ENCODE peak calls at places on chromosomes 3 and 15, in eight cellular contexts. S is nephron progenitor cell; P is CD8-positive, alpha-beta T cell; H is stimulated activated CD8-positive, alpha-beta memory T cell treated with anti-CD3 and anti-CD28 coated beads, Interleukin-4, amount 100 ng/mL, for 24 hours; F is Daoy; R is NCI-H774; T is stimulated activated naive CD8-positive, alpha-beta T cell treated with anti-CD3 and anti-CD28 coated beads, Interleukin-15, amount 100 ng/mL, for 72 hours; A is iPS-NIHi11. U is an unnamed sample.

GRCh38 chr15:71295242-71296031 is 180.2 kb downstream of the THSD4 start:
- DNase-seq in S (no peak), P (no peak), H (no peak), F (peak; percentile 96), R (no peak), T (no peak), A (no peak), U (no peak)

GRCh38 chr15:93826798-93827197 is 404.6 kb upstream of the MCTP2 start:
- DNase-seq in S (no peak), P (no peak), H (no peak), F (no peak), R (no peak), T (no peak), A (no peak), U (no peak)

GRCh38 chr3:52205727-52206372 is 7.9 kb downstream of the ALAS1 start:
- DNase-seq in S (no peak), P (no peak), H (no peak), F (peak; percentile 43), R (no peak), T (no peak), A (no peak), U (no peak)

GRCh38 chr3:50246517-50246954 is 10.5 kb downstream of the GNAI2 start:
- DNase-seq in S (no peak), P (peak; percentile 89), H (peak; percentile 71), F (peak; percentile 97), R (no peak), T (peak; percentile 83), A (peak; percentile 39), U (peak; percentile 47)

GRCh38 chr3:96755519-96755918 is 58.9 kb upstream of the EPHA6 start:
- DNase-seq in S (no peak), P (no peak), H (no peak), F (no peak), R (no peak), T (no peak), A (no peak), U (no peak)

GRCh38 chr15:56891852-56892251 is 26.6 kb upstream of the TCF12 start:
- DNase-seq in S (no peak), P (no peak), H (no peak), F (no peak), R (no peak), T (no peak), A (no peak), U (no peak)

GRCh38 chr3:36812240-36812639 is 47.9 kb upstream of the DCLK3 start:
- DNase-seq in S (no peak), P (no peak), H (no peak), F (no peak), R (no peak), T (no peak), A (no peak), U (no peak)

GRCh38 chr15:39573844-39574243 is 7.0 kb upstream of the THBS1 start:
- DNase-seq in S (no peak), P (no peak), H (no peak), F (no peak), R (no peak), T (no peak), A (no peak), U (no peak)

GRCh38 chr15:63372018-63372705 is 9.5 kb downstream of the CA12 start:
- DNase-seq in S (no peak), P (no peak), H (no peak), F (peak; percentile 95), R (no peak), T (no peak), A (no peak), U (peak; percentile 10)

GRCh38 chr15:27492021-27492621 is 521.1 kb downstream of the GABRG3 start:
- DNase-seq in S (no peak), P (no peak), H (no peak), F (no peak), R (no peak), T (no peak), A (no peak), U (no peak)

GRCh38 chr3:141940204-141940776 is 63.8 kb downstream of the ATP1B3 start:
- DNase-seq in S (no peak), P (no peak), H (peak; percentile 5), F (peak; percentile 94), R (no peak), T (peak; percentile 14), A (peak; percentile 42), U (no peak)

GRCh38 chr15:100726070-100726420 is 123.7 kb downstream of the ASB7 start:
- DNase-seq in S (no peak), P (no peak), H (no peak), F (no peak), R (no peak), T (no peak), A (no peak), U (no peak)

GRCh38 chr15:31266712-31267111 is 59.9 kb upstream of the KLF13 start:
- DNase-seq in S (no peak), P (no peak), H (no peak), F (no peak), R (no peak), T (no peak), A (no peak), U (no peak)

GRCh38 chr15:73747847-73748605 is 5.1 kb downstream of the INSYN1 start:
- DNase-seq in S (no peak), P (no peak), H (no peak), F (no peak), R (no peak), T (no peak), A (no peak), U (no peak)

GRCh38 chr3:78918361-78919020 is 849.3 kb downstream of the ROBO1 start:
- DNase-seq in S (no peak), P (no peak), H (no peak), F (peak; percentile 3), R (no peak), T (no peak), A (no peak), U (no peak)

GRCh38 chr15:68318008-68318835 is 40.7 kb downstream of the FEM1B start:
- DNase-seq in S (no peak), P (no peak), H (no peak), F (no peak), R (no peak), T (no peak), A (no peak), U (no peak)

GRCh38 chr15:29677871-29678431 is 144.3 kb downstream of the TJP1 start:
- DNase-seq in S (no peak), P (no peak), H (no peak), F (no peak), R (no peak), T (no peak), A (no peak), U (no peak)

GRCh38 chr3:166420071-166420470 is 582.8 kb upstream of the BCHE start:
- DNase-seq in S (no peak), P (no peak), H (no peak), F (no peak), R (no peak), T (no peak), A (no peak), U (no peak)